ENCODE peak calls at places on chromosomes 16 and 17, in six cellular contexts. M is A549, C is transverse colon, J is cardiac fibroblast, P is H1, F is BJ. B is an unnamed sample.

GRCh38 chr16:3952342-3953131 is 72.0 kb upstream of the CREBBP start:
- DNase-seq in M (no peak), F (no peak), J (peak; percentile 83), C (peak; percentile 21), P (no peak), B (peak; percentile 35)

GRCh38 chr16:71347146-71347545 is 11.4 kb upstream of the CALB2 start:
- DNase-seq in P (no peak), M (no peak), J (no peak), C (no peak), F (no peak), B (no peak)

GRCh38 chr16:9091867-9092281 is 430 bp downstream of the HAPSTR1 start:
- DNase-seq in J (peak; percentile 43), F (no peak), M (peak; percentile 37), C (peak; percentile 47), P (peak; percentile 61), B (peak; percentile 44)

GRCh38 chr16:84193480-84193879 is 2.5 kb downstream of the ADAD2 start:
- DNase-seq in P (no peak), J (no peak), M (no peak), C (no peak), F (no peak), B (no peak)

GRCh38 chr17:10120749-10121148 is 77.7 kb downstream of the GAS7 start:
- DNase-seq in J (no peak), F (no peak), M (no peak), C (no peak), P (no peak), B (no peak)

GRCh38 chr17:39231091-39231561 is 5.4 kb upstream of the STAC2 start:
- DNase-seq in C (no peak), F (no peak), J (no peak), M (no peak), P (no peak), B (no peak)

GRCh38 chr16:2715519-2715918 is 4.5 kb downstream of the PRSS27 start:
- DNase-seq in F (no peak), M (no peak), J (peak; percentile 52), P (peak; percentile 80), C (peak; percentile 60), B (peak; percentile 54)

GRCh38 chr17:78338860-78339259 is 21.0 kb downstream of the SOCS3 start:
- DNase-seq in P (no peak), C (peak; percentile 82), J (no peak), M (no peak), F (no peak), B (peak; percentile 96)

GRCh38 chr16:4176794-4177438 is 60.7 kb upstream of the ADCY9 start:
- DNase-seq in C (peak; percentile 16), F (no peak), P (no peak), M (peak; percentile 63), J (peak; percentile 22), B (peak; percentile 77)

GRCh38 chr17:31696184-31696602 is 162.9 kb downstream of the COPRS start:
- DNase-seq in P (peak; percentile 49), M (no peak), F (peak; percentile 83), C (peak; percentile 52), J (peak; percentile 97), B (no peak)

GRCh38 chr16:89957214-89957785 is 8.7 kb downstream of the DEF8 start:
- DNase-seq in P (no peak), F (no peak), C (no peak), M (no peak), J (no peak), B (no peak)

GRCh38 chr17:58535431-58535830 is 21.0 kb upstream of the MTMR4 start:
- DNase-seq in M (peak; percentile 45), F (no peak), C (no peak), J (peak; percentile 47), P (no peak), B (no peak)

GRCh38 chr17:68738044-68738443 is 136.9 kb upstream of the FAM20A start:
- DNase-seq in C (no peak), F (no peak), M (no peak), J (peak; percentile 64), P (no peak), B (no peak)

GRCh38 chr16:31476305-31477219 is 4.6 kb downstream of the TGFB1I1 start:
- DNase-seq in F (no peak), C (peak; percentile 96), M (no peak), P (peak; percentile 86), J (no peak), B (no peak)

GRCh38 chr16:19757762-19758595 is 39.9 kb downstream of the IQCK start:
- DNase-seq in M (no peak), C (no peak), F (no peak), P (no peak), J (peak; percentile 37), B (peak; percentile 35)

GRCh38 chr17:69679839-69680238 is 265.3 kb downstream of the MAP2K6 start:
- DNase-seq in J (no peak), P (no peak), C (no peak), M (no peak), F (no peak), B (no peak)

GRCh38 chr17:75073618-75074047 is 14.1 kb upstream of the SLC16A5 start:
- DNase-seq in C (peak; percentile 53), P (no peak), M (no peak), F (no peak), J (no peak), B (no peak)

GRCh38 chr17:416293-417206 is 63.9 kb upstream of the RPH3AL start:
- DNase-seq in F (no peak), P (no peak), J (no peak), M (no peak), C (peak; percentile 64), B (no peak)

GRCh38 chr17:67221062-67221998 is 23.7 kb downstream of the HELZ start:
- DNase-seq in M (peak; percentile 69), F (no peak), J (peak; percentile 78), P (no peak), C (no peak), B (peak; percentile 46)

GRCh38 chr17:74249966-74250365 is 24.1 kb upstream of the DNAI2 start:
- DNase-seq in C (no peak), J (no peak), F (no peak), P (no peak), M (no peak), B (no peak)

GRCh38 chr17:81391964-81392908 is 3.0 kb upstream of the BAHCC1 start:
- DNase-seq in F (no peak), J (peak; percentile 93), C (peak; percentile 46), M (no peak), P (peak; percentile 53), B (no peak)

GRCh38 chr17:72244494-72244893 is 123.7 kb downstream of the SOX9 start:
- DNase-seq in M (no peak), C (no peak), J (peak; percentile 25), P (no peak), F (no peak), B (peak; percentile 50)

GRCh38 chr17:72244942-72245341 is 124.1 kb downstream of the SOX9 start:
- DNase-seq in J (peak; percentile 12), M (no peak), C (no peak), P (no peak), F (no peak), B (peak; percentile 37)

GRCh38 chr17:72239548-72239947 is 118.7 kb downstream of the SOX9 start:
- DNase-seq in J (no peak), M (no peak), C (no peak), P (no peak), F (no peak), B (no peak)

GRCh38 chr17:72237223-72237622 is 116.4 kb downstream of the SOX9 start:
- DNase-seq in F (no peak), J (no peak), M (no peak), P (no peak), C (no peak), B (no peak)

GRCh38 chr17:72240333-72240732 is 119.5 kb downstream of the SOX9 start:
- DNase-seq in M (no peak), P (no peak), F (no peak), C (no peak), J (no peak), B (no peak)
- H3K4me3 ChIP-seq in M (no peak overlapping the region), P (no peak overlapping the region), F (no peak overlapping the region), C (no peak overlapping the region), J (no peak overlapping the region), B (no peak overlapping the region)

GRCh38 chr17:6711081-6711674 is 2.0 kb downstream of the SLC13A5 start:
- DNase-seq in F (no peak), M (peak; percentile 21), P (no peak), J (no peak), C (no peak), B (peak; percentile 21)

GRCh38 chr17:6708357-6708961 is 4.7 kb downstream of the SLC13A5 start:
- DNase-seq in J (no peak), C (no peak), F (no peak), M (no peak), P (no peak), B (no peak)

GRCh38 chr17:6712058-6712853 is 913 bp downstream of the SLC13A5 start:
- DNase-seq in M (peak; percentile 54), J (peak; percentile 21), P (peak; percentile 71), F (no peak), C (no peak), B (peak; percentile 93)

GRCh38 chr17:6711681-6712057 is 1.5 kb downstream of the SLC13A5 start:
- DNase-seq in C (no peak), P (no peak), M (no peak), J (no peak), F (no peak), B (no peak)

DNA sequence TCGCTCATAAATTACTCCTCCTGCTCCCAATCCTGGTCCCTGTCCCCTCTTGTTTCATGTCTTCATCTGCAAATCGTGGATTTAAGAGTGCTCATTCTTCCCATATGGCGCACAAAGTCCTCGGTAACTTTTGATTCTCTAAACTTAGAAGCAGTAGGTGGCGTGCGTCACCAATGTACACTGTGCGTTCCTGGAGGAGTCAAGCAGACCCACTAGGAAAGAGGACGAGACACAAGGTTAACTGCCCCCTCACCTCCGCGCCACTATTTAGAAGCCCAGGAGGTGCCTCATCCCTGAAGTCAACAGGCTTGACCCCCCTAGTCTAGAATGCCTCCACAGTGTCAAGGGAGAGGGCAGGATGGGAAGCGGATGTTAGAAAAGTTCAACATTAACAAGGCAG is 2.9 kb downstream of the SLC13A5 start:
- DNase-seq in J (no peak), F (no peak), M (peak; percentile 34), P (no peak), C (no peak), B (no peak)
- TF ChIP-seq CTCF in J (no peak), F (no peak), M (peak; percentile 17), P (no peak), C (no peak), B (no peak)

GRCh38 chr17:42270175-42270545 is 6.0 kb downstream of the STAT5B start:
- DNase-seq in M (no peak), F (no peak), J (no peak), C (no peak), P (no peak), B (no peak)
- H3K4me3 ChIP-seq in M (no peak overlapping the region), F (no peak overlapping the region), J (no peak overlapping the region), C (no peak overlapping the region), P (no peak overlapping the region), B (no peak overlapping the region)

DNA sequence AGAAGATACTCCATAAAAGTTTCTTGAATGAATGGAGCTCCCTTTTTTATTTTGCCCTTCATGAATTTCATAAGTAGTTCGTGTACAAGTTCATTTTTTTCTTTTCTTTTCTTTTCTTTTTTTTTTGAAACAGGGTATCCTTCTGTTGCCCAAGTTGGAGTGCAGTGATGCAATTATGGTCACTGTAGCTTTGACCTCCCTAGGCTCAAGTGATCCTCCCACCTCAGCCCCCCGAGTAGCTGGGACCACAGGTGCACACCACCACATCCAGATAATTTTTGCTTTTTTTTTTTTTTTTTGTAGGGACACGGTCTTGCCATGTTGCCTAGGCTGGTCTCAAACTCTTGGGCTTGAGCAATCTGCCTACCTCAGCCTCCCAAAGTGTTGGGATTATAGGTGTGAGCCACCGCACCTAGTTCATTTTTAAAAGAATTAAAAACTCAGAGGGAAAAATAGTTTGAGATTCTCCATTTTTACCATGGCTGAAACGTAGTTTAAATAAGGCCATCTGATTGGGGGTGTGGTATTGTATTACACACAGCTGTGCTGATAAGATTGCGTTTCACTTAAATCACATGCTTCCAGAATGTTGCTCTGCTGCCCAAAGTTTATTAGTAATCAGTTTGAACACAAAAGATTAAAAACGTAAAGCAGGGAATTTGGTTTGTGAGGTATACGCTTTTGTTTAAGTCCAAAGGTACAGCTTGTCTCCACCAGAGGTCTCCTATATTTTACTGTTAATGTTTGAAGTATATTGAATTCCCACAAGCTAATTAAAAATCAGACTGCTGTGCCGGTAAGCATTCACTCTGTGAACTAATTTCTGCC is 154.1 kb downstream of the SOCS1 start:
- DNase-seq in F (no peak), M (no peak), C (no peak), J (peak; percentile 87), P (no peak), B (no peak)
- TF ChIP-seq CTCF in F (no peak), M (no peak), C (no peak), J (peak; percentile 6), P (no peak), B (no peak)

B was measured in epithelial cell of esophagus.